ENCODE peak calls at places on chromosomes 16 and 17, in nine cellular contexts. Z is activated naive CD4-positive, alpha-beta T cell treated with anti-CD3 and anti-CD28 coated beads, Interleukin-2, amount 50 U/mL, for 16 hours; C is left kidney; N is NCI-H1092 treated with DMSO at 0.1 percent for 48 hours; A is aorta; T is AML-193; L is naive B cell; U is COR-L47; V is heart right ventricle. I is an unnamed sample.

GRCh38 chr17:75633484-75634375 is 496 bp downstream of the SMIM5 start:
- DNase-seq in Z (peak), C (peak), N (peak), A (peak), T (no peak), L (peak), U (peak), V (peak), I (peak)

GRCh38 chr17:73104450-73104849 is 12.0 kb upstream of the SLC39A11 start:
- DNase-seq in Z (no peak), C (no peak), N (no peak), A (no peak), T (no peak), L (no peak), U (no peak), V (no peak), I (no peak)

GRCh38 chr17:37399404-37399803 is 7.2 kb downstream of the ACACA start:
- DNase-seq in Z (no peak), C (no peak), N (no peak), A (no peak), T (no peak), L (no peak), U (no peak), V (no peak), I (no peak)

GRCh38 chr17:74917430-74917829 is 5.6 kb downstream of the USH1G start:
- DNase-seq in Z (no peak), C (no peak), N (no peak), A (no peak), T (peak), L (no peak), U (no peak), V (no peak), I (no peak)

GRCh38 chr16:86585821-86586611 is 7.7 kb downstream of the FOXL1 start:
- DNase-seq in Z (no peak), C (no peak), N (no peak), A (peak), T (no peak), L (no peak), U (no peak), V (no peak), I (no peak)

GRCh38 chr16:55853114-55853513 is 20.2 kb upstream of the CES1 start:
- DNase-seq in Z (no peak), C (no peak), N (no peak), A (no peak), T (no peak), L (no peak), U (no peak), V (no peak), I (no peak)

GRCh38 chr16:27326251-27326650 is 12.5 kb downstream of the IL4R start:
- DNase-seq in Z (no peak), C (no peak), N (no peak), A (no peak), T (no peak), L (no peak), U (no peak), V (no peak), I (no peak)

GRCh38 chr16:23147666-23148065 is 1.6 kb downstream of the USP31 start:
- DNase-seq in Z (no peak), C (no peak), N (no peak), A (no peak), T (no peak), L (no peak), U (no peak), V (no peak), I (no peak)

GRCh38 chr17:16211601-16212000 is 3.7 kb downstream of the NCOR1 start:
- DNase-seq in Z (no peak), C (no peak), N (no peak), A (no peak), T (no peak), L (no peak), U (no peak), V (no peak), I (no peak)

GRCh38 chr17:49523706-49524472 is 28.8 kb downstream of the NGFR start:
- DNase-seq in Z (peak), C (no peak), N (no peak), A (peak), T (no peak), L (no peak), U (no peak), V (no peak), I (peak)

GRCh38 chr16:26454102-26454501 is 612.6 kb upstream of the C16orf82 start:
- DNase-seq in Z (no peak), C (no peak), N (no peak), A (no peak), T (no peak), L (no peak), U (no peak), V (no peak), I (no peak)

GRCh38 chr17:39716879-39717536 is 13.3 kb downstream of the MIEN1 start:
- DNase-seq in Z (no peak), C (no peak), N (no peak), A (no peak), T (no peak), L (no peak), U (no peak), V (no peak), I (peak)

GRCh38 chr17:67439269-67439668 is 62.2 kb downstream of the PITPNC1 start:
- DNase-seq in Z (no peak), C (no peak), N (no peak), A (no peak), T (no peak), L (no peak), U (no peak), V (no peak), I (no peak)

GRCh38 chr17:69406906-69407305 is 7.6 kb upstream of the MAP2K6 start:
- DNase-seq in Z (no peak), C (no peak), N (no peak), A (no peak), T (no peak), L (no peak), U (no peak), V (no peak), I (no peak)

GRCh38 chr16:57632568-57632967 is 4.1 kb downstream of the ADGRG1 start:
- DNase-seq in Z (no peak), C (no peak), N (no peak), A (no peak), T (no peak), L (no peak), U (no peak), V (no peak), I (no peak)

GRCh38 chr16:15765880-15766279 is 90.9 kb downstream of the MYH11 start:
- DNase-seq in Z (no peak), C (peak), N (peak), A (peak), T (peak), L (peak), U (peak), V (peak), I (no peak)

GRCh38 chr17:17305282-17305801 is 2.2 kb downstream of the NT5M start:
- DNase-seq in Z (peak), C (peak), N (no peak), A (peak), T (peak), L (peak), U (no peak), V (no peak), I (no peak)

GRCh38 chr16:88442811-88443576 is 10.1 kb upstream of the ZFPM1 start:
- DNase-seq in Z (peak), C (peak), N (peak), A (peak), T (peak), L (peak), U (peak), V (peak), I (peak)

GRCh38 chr17:39951924-39952664 is 10.7 kb upstream of the GSDMA start:
- DNase-seq in Z (no peak), C (no peak), N (no peak), A (no peak), T (no peak), L (no peak), U (no peak), V (peak), I (no peak)

GRCh38 chr16:57475711-57476339 is 10.5 kb downstream of the DOK4 start:
- DNase-seq in Z (peak), C (peak), N (peak), A (peak), T (peak), L (peak), U (no peak), V (no peak), I (peak)

GRCh38 chr17:35847633-35848373 is 20.9 kb downstream of the HEATR9 start:
- DNase-seq in Z (no peak), C (no peak), N (no peak), A (no peak), T (no peak), L (no peak), U (no peak), V (no peak), I (no peak)

GRCh38 chr16:77674888-77675287 is 47.4 kb upstream of the NUDT7 start:
- DNase-seq in Z (no peak), C (no peak), N (no peak), A (no peak), T (no peak), L (no peak), U (no peak), V (no peak), I (no peak)

GRCh38 chr16:76854234-76854633 is 336.8 kb upstream of the MON1B start:
- DNase-seq in Z (no peak), C (peak), N (no peak), A (no peak), T (no peak), L (no peak), U (peak), V (no peak), I (no peak)

GRCh38 chr17:2068589-2069051 is 13.7 kb downstream of the HIC1 start:
- DNase-seq in Z (no peak), C (no peak), N (peak), A (no peak), T (no peak), L (no peak), U (no peak), V (no peak), I (no peak)

GRCh38 chr16:22328081-22328725 is 31.0 kb downstream of the POLR3E start:
- DNase-seq in Z (no peak), C (no peak), N (no peak), A (no peak), T (no peak), L (no peak), U (no peak), V (no peak), I (no peak)

GRCh38 chr16:27847030-27847550 is 216.4 kb downstream of the GSG1L start:
- DNase-seq in Z (no peak), C (no peak), N (no peak), A (peak), T (no peak), L (no peak), U (no peak), V (no peak), I (no peak)

GRCh38 chr17:1989135-1989534 is 36.0 kb downstream of the RTN4RL1 start:
- DNase-seq in Z (no peak), C (no peak), N (no peak), A (peak), T (no peak), L (no peak), U (no peak), V (no peak), I (no peak)

GRCh38 chr16:10521681-10522274 is 58.6 kb downstream of the EMP2 start:
- DNase-seq in Z (peak), C (peak), N (peak), A (no peak), T (peak), L (peak), U (peak), V (peak), I (no peak)

GRCh38 chr16:483351-484075 is 44.0 kb upstream of the CAPN15 start:
- DNase-seq in Z (no peak), C (peak), N (no peak), A (no peak), T (no peak), L (no peak), U (no peak), V (peak), I (no peak)

I was measured in upper lobe of left lung.